ENCODE peak calls at places on chromosomes 7 and 10, in nine cellular contexts. Z is NCI-H460, R is HCEC 1CT, G is cardiac fibroblast, D is tibial nerve, A is ovary, J is COLO829, W is NCI-H526 treated with DMSO at 0.1 percent for 48 hours, M is progenitor cell of endocrine pancreas. C is an unnamed sample.
A peak's percentile ranks its signal among the peaks of the same experiment; 100 is the strongest.

GRCh38 chr7:4951304-4951703 is 7.7 kb downstream of the MMD2 start:
- DNase-seq in A (no peak), G (no peak), R (no peak), J (no peak), D (no peak), M (no peak), W (no peak), Z (no peak), C (no peak)

GRCh38 chr7:84188811-84189405 is 5.7 kb downstream of the SEMA3A start:
- DNase-seq in G (peak; percentile 36), W (peak; percentile 77), M (no peak), Z (no peak), D (no peak), J (peak; percentile 40), A (no peak), R (peak; percentile 44), C (peak; percentile 29)

GRCh38 chr10:71868192-71868697 is 17.2 kb upstream of the PSAP start:
- DNase-seq in D (peak; percentile 38), A (peak; percentile 21), Z (peak; percentile 33), G (peak; percentile 89), J (no peak), R (peak; percentile 83), W (no peak), M (no peak), C (no peak)

GRCh38 chr10:28666751-28667467 is 10.4 kb upstream of the BAMBI start:
- DNase-seq in W (no peak), J (no peak), Z (no peak), G (no peak), D (no peak), M (no peak), R (no peak), A (no peak), C (no peak)

GRCh38 chr7:105643857-105644256 is 62.6 kb upstream of the EFCAB10 start:
- DNase-seq in J (no peak), M (no peak), A (no peak), D (no peak), G (no peak), W (peak; percentile 57), R (no peak), Z (no peak), C (no peak)

GRCh38 chr7:148625342-148625741 is 34.8 kb downstream of the C7orf33 start:
- DNase-seq in W (no peak), R (no peak), D (no peak), G (no peak), J (no peak), M (no peak), Z (no peak), A (no peak), C (no peak)

GRCh38 chr10:72744566-72744965 is 52.6 kb downstream of the MCU start:
- DNase-seq in A (no peak), M (no peak), R (no peak), D (no peak), Z (no peak), W (no peak), G (no peak), J (no peak), C (no peak)

GRCh38 chr10:25261571-25261970 is 86.8 kb downstream of the GPR158 start:
- DNase-seq in G (no peak), D (no peak), A (no peak), M (no peak), R (no peak), Z (no peak), W (no peak), J (no peak), C (no peak)

GRCh38 chr10:103145046-103145445 is 48.0 kb downstream of the NT5C2 start:
- DNase-seq in J (no peak), G (peak; percentile 68), A (no peak), R (peak; percentile 60), W (no peak), Z (no peak), M (no peak), D (no peak), C (no peak)

GRCh38 chr7:150941983-150942590 is 36.0 kb downstream of the KCNH2 start:
- DNase-seq in R (no peak), W (peak; percentile 9), J (no peak), D (peak; percentile 5), M (no peak), Z (no peak), A (no peak), G (no peak), C (peak; percentile 64)

GRCh38 chr10:119516381-119517234 is 25.9 kb downstream of the RGS10 start:
- DNase-seq in W (no peak), M (no peak), G (peak; percentile 29), Z (no peak), J (no peak), R (no peak), D (no peak), A (no peak), C (peak; percentile 95)

GRCh38 chr7:141544831-141545230 is 6.4 kb upstream of the AGK start:
- DNase-seq in A (no peak), R (no peak), Z (no peak), G (no peak), M (no peak), D (no peak), J (no peak), W (no peak), C (no peak)

GRCh38 chr7:1452205-1452604 is 7.1 kb downstream of the MICALL2 start:
- DNase-seq in W (no peak), Z (no peak), A (no peak), M (no peak), G (no peak), R (no peak), J (no peak), D (no peak), C (no peak)

GRCh38 chr10:111392910-111393309 is 316.1 kb downstream of the ADRA2A start:
- DNase-seq in M (no peak), J (no peak), D (no peak), G (no peak), Z (no peak), W (no peak), A (no peak), R (no peak), C (no peak)

GRCh38 chr10:53090725-53091124 is 318.1 kb upstream of the MBL2 start:
- DNase-seq in G (no peak), J (no peak), R (no peak), Z (no peak), W (no peak), A (no peak), M (no peak), D (no peak), C (no peak)

GRCh38 chr7:117285821-117286220 is 37.0 kb downstream of the WNT2 start:
- DNase-seq in G (no peak), D (no peak), J (no peak), W (no peak), R (no peak), A (no peak), Z (no peak), M (no peak), C (no peak)

C was measured in Kasumi-1.